ENCODE peak calls at places on chromosomes 2 and 18, in nine cellular contexts. J, U, L, D, V, A, S, Q and I are unnamed samples.

GRCh38 chr18:56068030-56068671 is 480.2 kb upstream of the TCF4 start:
- DNase-seq in J (peak; percentile 86), U (no peak), L (no peak), D (peak; percentile 82), V (no peak), A (no peak), S (no peak), Q (no peak), I (peak; percentile 4)

GRCh38 chr2:37232131-37232933 is 874 bp downstream of the NDUFAF7 start:
- DNase-seq in J (peak; percentile 17), U (no peak), L (no peak), D (peak; percentile 70), V (no peak), A (no peak), S (no peak), Q (no peak), I (no peak)

GRCh38 chr2:239826786-239827510 is 198.2 kb downstream of the NDUFA10 start:
- DNase-seq in J (no peak), U (no peak), L (no peak), D (no peak), V (peak; percentile 77), A (no peak), S (no peak), Q (peak; percentile 3), I (no peak)

GRCh38 chr18:55981712-55982475 is 393.9 kb upstream of the TCF4 start:
- DNase-seq in J (no peak), U (no peak), L (no peak), D (no peak), V (no peak), A (no peak), S (no peak), Q (no peak), I (no peak)

GRCh38 chr18:32470136-32470712 is 458 bp downstream of the GAREM1 start:
- DNase-seq in J (peak; percentile 13), U (no peak), L (no peak), D (peak; percentile 16), V (peak; percentile 29), A (peak; percentile 14), S (no peak), Q (no peak), I (no peak)

GRCh38 chr2:50746526-50746925 is 285.4 kb downstream of the NRXN1 start:
- DNase-seq in J (peak; percentile 43), U (no peak), L (no peak), D (no peak), V (peak; percentile 7), A (peak; percentile 22), S (no peak), Q (no peak), I (no peak)

GRCh38 chr2:226208726-226209125 is 590.9 kb downstream of the IRS1 start:
- DNase-seq in J (peak; percentile 25), U (no peak), L (no peak), D (peak; percentile 28), V (no peak), A (no peak), S (no peak), Q (no peak), I (no peak)

GRCh38 chr2:30272761-30273573 is 41.6 kb downstream of the LBH start:
- DNase-seq in J (peak; percentile 71), U (peak; percentile 51), L (no peak), D (peak; percentile 84), V (no peak), A (no peak), S (no peak), Q (no peak), I (no peak)

GRCh38 chr2:114201781-114202180 is 240.7 kb upstream of the DPP10 start:
- DNase-seq in J (no peak), U (no peak), L (no peak), D (no peak), V (no peak), A (peak; percentile 25), S (no peak), Q (no peak), I (no peak)